ENCODE peak calls at places on chromosomes 1 and 21, in seven cellular contexts. F is mucosa of descending colon, A is mesendoderm, M is H1, U is aorta, L is astrocyte, D is fibroblast of lung. X is an unnamed sample.

GRCh38 chr21:43817157-43818086 is 28.0 kb downstream of the RRP1 start:
- DNase-seq in F (peak; percentile 37), A (no peak), M (no peak), U (no peak), L (no peak), D (no peak), X (no peak)

GRCh38 chr1:94871031-94871430 is 50.9 kb downstream of the SLC44A3 start:
- DNase-seq in F (no peak), A (no peak), M (no peak), U (no peak), L (peak; percentile 92), D (no peak), X (no peak)

GRCh38 chr1:1068374-1069060 is 5.6 kb downstream of the RNF223 start:
- DNase-seq in F (peak; percentile 89), A (no peak), M (no peak), U (no peak), L (no peak), D (no peak), X (peak; percentile 42)

GRCh38 chr1:10682449-10683365 is 113.7 kb downstream of the CASZ1 start:
- DNase-seq in F (no peak), A (peak; percentile 44), M (no peak), U (no peak), L (no peak), D (no peak), X (no peak)

GRCh38 chr1:116495534-116495933 is 75.3 kb downstream of the CD58 start:
- DNase-seq in F (no peak), A (peak; percentile 44), M (no peak), U (no peak), L (peak; percentile 29), D (no peak), X (no peak)

GRCh38 chr21:19853061-19853460 is 1145.1 kb upstream of the NCAM2 start:
- DNase-seq in F (peak; percentile 25), A (no peak), M (no peak), U (peak; percentile 62), L (no peak), D (no peak), X (no peak)

GRCh38 chr1:151862604-151863003 is 9.1 kb upstream of the THEM5 start:
- DNase-seq in F (no peak), A (no peak), M (no peak), U (no peak), L (no peak), D (no peak), X (no peak)

GRCh38 chr1:28417441-28418277 is 48.1 kb downstream of the PHACTR4 start:
- DNase-seq in F (no peak), A (no peak), M (no peak), U (no peak), L (peak; percentile 60), D (peak; percentile 88), X (no peak)

GRCh38 chr1:220528049-220528678 is at the start of gene MARK1:
- DNase-seq in F (peak; percentile 61), A (peak; percentile 76), M (no peak), U (peak; percentile 89), L (peak; percentile 27), D (peak; percentile 46), X (peak; percentile 88)

GRCh38 chr1:16984717-16985116 is 4.3 kb upstream of the MFAP2 start:
- DNase-seq in F (peak; percentile 73), A (peak; percentile 65), M (no peak), U (peak; percentile 95), L (peak; percentile 93), D (peak; percentile 80), X (no peak)

GRCh38 chr1:183806086-183806485 is 1.2 kb downstream of the RGL1 start:
- DNase-seq in F (no peak), A (no peak), M (no peak), U (no peak), L (peak; percentile 78), D (peak; percentile 64), X (no peak)

GRCh38 chr21:29149771-29150425 is 19.5 kb downstream of the MAP3K7CL start:
- DNase-seq in F (no peak), A (no peak), M (no peak), U (no peak), L (peak; percentile 67), D (peak; percentile 59), X (no peak)

GRCh38 chr1:8712413-8713229 is 104.8 kb downstream of the RERE start:
- DNase-seq in F (no peak), A (peak; percentile 79), M (no peak), U (no peak), L (peak; percentile 89), D (peak; percentile 89), X (peak; percentile 99)

GRCh38 chr1:156821801-156822200 is 5.2 kb upstream of the SH2D2A start:
- DNase-seq in F (no peak), A (no peak), M (no peak), U (peak; percentile 5), L (peak; percentile 82), D (peak; percentile 23), X (no peak)

GRCh38 chr1:63651110-63651776 is 58.0 kb downstream of the PGM1 start:
- DNase-seq in F (no peak), A (no peak), M (no peak), U (no peak), L (peak; percentile 66), D (no peak), X (no peak)

GRCh38 chr1:240970253-240970652 is 358.3 kb upstream of the GREM2 start:
- DNase-seq in F (no peak), A (no peak), M (no peak), U (no peak), L (no peak), D (no peak), X (no peak)

GRCh38 chr1:162196387-162196786 is 126.9 kb downstream of the NOS1AP start:
- DNase-seq in F (peak; percentile 50), A (no peak), M (no peak), U (no peak), L (no peak), D (no peak), X (no peak)

GRCh38 chr1:193589597-193590040 is 403.2 kb upstream of the B3GALT2 start:
- DNase-seq in F (no peak), A (peak; percentile 14), M (no peak), U (no peak), L (peak; percentile 22), D (peak; percentile 90), X (no peak)

GRCh38 chr1:101357444-101357986 is 120.7 kb downstream of the S1PR1 start:
- DNase-seq in F (no peak), A (peak; percentile 90), M (peak; percentile 23), U (no peak), L (peak; percentile 24), D (peak; percentile 76), X (peak; percentile 67)

GRCh38 chr1:200245492-200245891 is 164.3 kb downstream of the ZNF281 start:
- DNase-seq in F (no peak), A (no peak), M (no peak), U (no peak), L (no peak), D (peak; percentile 39), X (no peak)

GRCh38 chr1:184753608-184754478 is 815 bp downstream of the EDEM3 start:
- DNase-seq in F (peak; percentile 80), A (peak; percentile 64), M (no peak), U (peak; percentile 80), L (peak; percentile 31), D (peak; percentile 28), X (no peak)

GRCh38 chr1:10319750-10320149 is 79.1 kb upstream of the PGD start:
- DNase-seq in F (no peak), A (no peak), M (no peak), U (no peak), L (no peak), D (no peak), X (no peak)

GRCh38 chr1:151993084-151993733 is 450 bp downstream of the S100A10 start:
- DNase-seq in F (peak; percentile 77), A (peak; percentile 80), M (no peak), U (peak; percentile 83), L (peak; percentile 26), D (no peak), X (peak; percentile 55)

GRCh38 chr1:110341146-110341871 is 2.1 kb downstream of the RBM15 start:
- DNase-seq in F (no peak), A (no peak), M (no peak), U (no peak), L (no peak), D (no peak), X (no peak)
- H3K4me3 ChIP-seq in F (no peak overlapping the region), A (no peak overlapping the region), M (peak overlapping the region; percentile 96), U (no peak overlapping the region), L (peak overlapping the region; percentile 43), D (peak overlapping the region; percentile 81), X (peak overlapping the region; percentile 97)

GRCh38 chr1:154843913-154844681 is 26.0 kb downstream of the KCNN3 start:
- DNase-seq in F (no peak), A (no peak), M (no peak), U (no peak), L (no peak), D (no peak), X (no peak)
- H3K4me1 ChIP-seq in F (no peaks in the 10 kb centered on the region), A (peaks cover 2% of the 10 kb centered on the region), M (peaks cover 25% of the 10 kb centered on the region), U (no peaks in the 10 kb centered on the region), L (peaks cover 11% of the 10 kb centered on the region), D (no peaks in the 10 kb centered on the region), X (no peaks in the 10 kb centered on the region)

GRCh38 chr1:67558449-67559193 is 126.4 kb upstream of the GADD45A start:
- DNase-seq in F (no peak), A (no peak), M (no peak), U (peak; percentile 22), L (no peak), D (no peak), X (no peak)
- H3K4me3 ChIP-seq in F (no peak overlapping the region), A (no peak overlapping the region), M (no peak overlapping the region), U (no peak overlapping the region), L (peak overlapping the region; percentile 18), D (no peak overlapping the region), X (no peak overlapping the region)

DNA sequence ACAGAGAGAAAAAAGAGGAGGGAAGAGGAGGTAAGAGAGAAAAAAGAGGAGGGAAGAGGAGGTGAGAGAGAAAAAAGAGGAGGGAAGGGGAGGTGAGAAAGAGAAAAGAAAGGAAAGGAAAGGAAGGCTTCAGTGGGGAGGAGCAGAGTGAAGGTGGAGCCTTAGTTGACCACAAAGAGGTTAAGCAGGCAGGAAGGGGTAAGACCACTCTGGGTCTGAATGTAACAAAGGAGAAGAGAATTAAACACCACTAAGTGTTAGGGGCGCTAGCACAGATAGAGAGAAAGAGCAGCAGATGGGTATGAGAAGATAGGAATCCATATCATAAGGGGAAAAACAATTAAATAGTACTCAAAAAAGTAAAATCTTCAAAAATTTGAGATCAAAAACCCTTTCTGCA is 6.6 kb downstream of the PTPN14 start:
- DNase-seq in F (no peak), A (no peak), M (no peak), U (no peak), L (no peak), D (no peak), X (no peak)
- H3K4me1 ChIP-seq in F (no peaks in the 10 kb centered on the region), A (peaks cover 27% of the 10 kb centered on the region), M (peaks cover 9% of the 10 kb centered on the region), U (peaks cover 3% of the 10 kb centered on the region), L (peaks cover 32% of the 10 kb centered on the region), D (peaks cover 5% of the 10 kb centered on the region), X (peaks cover 30% of the 10 kb centered on the region)

X was measured in HAP-1.